ENCODE peak calls at places on chromosomes 2 and 18, in eight cellular contexts. P, V, U, H, B, L, I and K are unnamed samples.

GRCh38 chr2:217553202-217553601 is 449.6 kb downstream of the TNS1 start:
- DNase-seq in P (no peak), V (no peak), U (no peak), H (no peak), B (no peak), L (no peak), I (no peak), K (no peak)

GRCh38 chr2:191318037-191318728 is 73.0 kb downstream of the MYO1B start:
- DNase-seq in P (no peak), V (peak; percentile 47), U (no peak), H (no peak), B (no peak), L (no peak), I (no peak), K (no peak)

GRCh38 chr2:36670881-36671595 is 25.5 kb upstream of the VIT start:
- DNase-seq in P (no peak), V (no peak), U (no peak), H (no peak), B (no peak), L (no peak), I (no peak), K (no peak)

GRCh38 chr2:18883626-18884456 is 294.5 kb upstream of the NT5C1B start:
- DNase-seq in P (no peak), V (no peak), U (no peak), H (no peak), B (no peak), L (no peak), I (no peak), K (no peak)

GRCh38 chr2:55555977-55556376 is 36.5 kb downstream of the CFAP36 start:
- DNase-seq in P (no peak), V (no peak), U (no peak), H (no peak), B (no peak), L (no peak), I (no peak), K (no peak)

GRCh38 chr2:176852667-176853066 is 359.9 kb upstream of the HNRNPA3 start:
- DNase-seq in P (no peak), V (no peak), U (no peak), H (peak; percentile 81), B (peak; percentile 61), L (peak; percentile 12), I (no peak), K (no peak)

GRCh38 chr2:27638709-27639108 is 9.9 kb downstream of the GPN1 start:
- DNase-seq in P (no peak), V (no peak), U (no peak), H (no peak), B (no peak), L (no peak), I (no peak), K (no peak)

GRCh38 chr18:8706981-8707940 is 1.9 kb downstream of the MTCL1 start:
- DNase-seq in P (no peak), V (peak; percentile 50), U (no peak), H (no peak), B (peak; percentile 90), L (no peak), I (peak; percentile 39), K (no peak)

GRCh38 chr2:29272311-29272710 is 157.1 kb downstream of the CLIP4 start:
- DNase-seq in P (no peak), V (no peak), U (no peak), H (no peak), B (no peak), L (no peak), I (no peak), K (no peak)

GRCh38 chr2:189014426-189015138 is 40.4 kb downstream of the COL3A1 start:
- DNase-seq in P (no peak), V (no peak), U (no peak), H (no peak), B (no peak), L (no peak), I (no peak), K (no peak)

GRCh38 chr2:48480526-48480925 is 49.4 kb upstream of the STON1 start:
- DNase-seq in P (no peak), V (no peak), U (no peak), H (no peak), B (no peak), L (no peak), I (no peak), K (no peak)

GRCh38 chr2:44902178-44902577 is 39.3 kb upstream of the SIX3 start:
- DNase-seq in P (no peak), V (no peak), U (no peak), H (no peak), B (no peak), L (no peak), I (no peak), K (no peak)

GRCh38 chr2:174176898-174177297 is 71.4 kb downstream of the OLA1 start:
- DNase-seq in P (no peak), V (no peak), U (no peak), H (no peak), B (no peak), L (no peak), I (no peak), K (no peak)

GRCh38 chr2:78417355-78417754 is 608.1 kb upstream of the REG3G start:
- DNase-seq in P (no peak), V (no peak), U (no peak), H (no peak), B (no peak), L (no peak), I (no peak), K (no peak)

GRCh38 chr2:62038980-62039771 is 133.7 kb downstream of the COMMD1 start:
- DNase-seq in P (no peak), V (no peak), U (no peak), H (peak; percentile 66), B (no peak), L (no peak), I (no peak), K (no peak)

GRCh38 chr2:195363496-195363895 is 293.5 kb upstream of the SLC39A10 start:
- DNase-seq in P (no peak), V (no peak), U (no peak), H (no peak), B (no peak), L (no peak), I (no peak), K (no peak)